ENCODE peak calls at places on chromosomes 5 and 9, in nine cellular contexts. One of them, this sample, is unnamed.

GRCh38 chr9:33921967-33922895 is 105.3 kb downstream of the UBE2R2 start:
- DNase-seq in iPS DF 19.7: no peak
- DNase-seq in D341Med: peak; percentile 75
- DNase-seq in DMS153: no peak
- DNase-seq in AG04449: no peak
- DNase-seq in NCI-H460: no peak
- DNase-seq in brain microvascular endothelial cell: peak; percentile 28
- DNase-seq in AG04450: no peak
- DNase-seq in HS-5: no peak
- DNase-seq in this sample: peak; percentile 58

GRCh38 chr9:113556877-113557593 is 93.5 kb downstream of the RGS3 start:
- DNase-seq in iPS DF 19.7: no peak
- DNase-seq in D341Med: no peak
- DNase-seq in DMS153: no peak
- DNase-seq in AG04449: no peak
- DNase-seq in NCI-H460: no peak
- DNase-seq in brain microvascular endothelial cell: no peak
- DNase-seq in AG04450: no peak
- DNase-seq in HS-5: no peak
- DNase-seq in this sample: peak; percentile 66

GRCh38 chr5:143893638-143894037 is 81.7 kb downstream of the HMHB1 start:
- DNase-seq in iPS DF 19.7: no peak
- DNase-seq in D341Med: no peak
- DNase-seq in DMS153: no peak
- DNase-seq in AG04449: no peak
- DNase-seq in NCI-H460: no peak
- DNase-seq in brain microvascular endothelial cell: no peak
- DNase-seq in AG04450: no peak
- DNase-seq in HS-5: no peak
- DNase-seq in this sample: no peak

GRCh38 chr9:19049872-19050636 is 827 bp downstream of the RRAGA start:
- DNase-seq in iPS DF 19.7: no peak
- DNase-seq in D341Med: peak; percentile 34
- DNase-seq in DMS153: peak; percentile 8
- DNase-seq in AG04449: no peak
- DNase-seq in NCI-H460: no peak
- DNase-seq in brain microvascular endothelial cell: peak; percentile 27
- DNase-seq in AG04450: no peak
- DNase-seq in HS-5: no peak
- DNase-seq in this sample: peak; percentile 66

GRCh38 chr9:105637787-105638395 is 24.4 kb upstream of the TAL2 start:
- DNase-seq in iPS DF 19.7: no peak
- DNase-seq in D341Med: no peak
- DNase-seq in DMS153: no peak
- DNase-seq in AG04449: no peak
- DNase-seq in NCI-H460: no peak
- DNase-seq in brain microvascular endothelial cell: no peak
- DNase-seq in AG04450: no peak
- DNase-seq in HS-5: no peak
- DNase-seq in this sample: peak; percentile 16

GRCh38 chr5:2519153-2519552 is 232.3 kb downstream of the IRX2 start:
- DNase-seq in iPS DF 19.7: no peak
- DNase-seq in D341Med: no peak
- DNase-seq in DMS153: no peak
- DNase-seq in AG04449: no peak
- DNase-seq in NCI-H460: no peak
- DNase-seq in brain microvascular endothelial cell: no peak
- DNase-seq in AG04450: no peak
- DNase-seq in HS-5: no peak
- DNase-seq in this sample: no peak

GRCh38 chr9:13083973-13084528 is 195.4 kb downstream of the MPDZ start:
- DNase-seq in iPS DF 19.7: no peak
- DNase-seq in D341Med: no peak
- DNase-seq in DMS153: no peak
- DNase-seq in AG04449: peak; percentile 17
- DNase-seq in NCI-H460: no peak
- DNase-seq in brain microvascular endothelial cell: peak; percentile 10
- DNase-seq in AG04450: peak; percentile 6
- DNase-seq in HS-5: peak; percentile 15
- DNase-seq in this sample: peak; percentile 66

GRCh38 chr5:159183247-159183646 is 26.1 kb downstream of the RNF145 start:
- DNase-seq in iPS DF 19.7: no peak
- DNase-seq in D341Med: no peak
- DNase-seq in DMS153: no peak
- DNase-seq in AG04449: no peak
- DNase-seq in NCI-H460: no peak
- DNase-seq in brain microvascular endothelial cell: no peak
- DNase-seq in AG04450: no peak
- DNase-seq in HS-5: no peak
- DNase-seq in this sample: no peak

GRCh38 chr5:101292199-101292598 is 389.1 kb upstream of the ST8SIA4 start:
- DNase-seq in iPS DF 19.7: no peak
- DNase-seq in D341Med: no peak
- DNase-seq in DMS153: peak; percentile 39
- DNase-seq in AG04449: no peak
- DNase-seq in NCI-H460: no peak
- DNase-seq in brain microvascular endothelial cell: no peak
- DNase-seq in AG04450: no peak
- DNase-seq in HS-5: no peak
- DNase-seq in this sample: no peak

GRCh38 chr5:6431214-6432195 is 17.2 kb upstream of the UBE2QL1 start:
- DNase-seq in iPS DF 19.7: no peak
- DNase-seq in D341Med: no peak
- DNase-seq in DMS153: no peak
- DNase-seq in AG04449: no peak
- DNase-seq in NCI-H460: no peak
- DNase-seq in brain microvascular endothelial cell: no peak
- DNase-seq in AG04450: no peak
- DNase-seq in HS-5: no peak
- DNase-seq in this sample: no peak

GRCh38 chr5:76670508-76670907 is 45.4 kb upstream of the F2R start:
- DNase-seq in iPS DF 19.7: no peak
- DNase-seq in D341Med: no peak
- DNase-seq in DMS153: no peak
- DNase-seq in AG04449: no peak
- DNase-seq in NCI-H460: no peak
- DNase-seq in brain microvascular endothelial cell: no peak
- DNase-seq in AG04450: no peak
- DNase-seq in HS-5: no peak
- DNase-seq in this sample: no peak

GRCh38 chr5:31531543-31531887 is 378 bp downstream of the DROSHA start:
- DNase-seq in iPS DF 19.7: no peak
- DNase-seq in D341Med: no peak
- DNase-seq in DMS153: no peak
- DNase-seq in AG04449: no peak
- DNase-seq in NCI-H460: no peak
- DNase-seq in brain microvascular endothelial cell: peak; percentile 7
- DNase-seq in AG04450: no peak
- DNase-seq in HS-5: no peak
- DNase-seq in this sample: peak; percentile 71

GRCh38 chr5:82405166-82405565 is 127.0 kb upstream of the RPS23 start:
- DNase-seq in iPS DF 19.7: no peak
- DNase-seq in D341Med: no peak
- DNase-seq in DMS153: no peak
- DNase-seq in AG04449: peak; percentile 82
- DNase-seq in NCI-H460: no peak
- DNase-seq in brain microvascular endothelial cell: peak; percentile 79
- DNase-seq in AG04450: no peak
- DNase-seq in HS-5: peak; percentile 45
- DNase-seq in this sample: peak; percentile 88

GRCh38 chr5:59712836-59713487 is 180.6 kb downstream of the PDE4D start:
- DNase-seq in iPS DF 19.7: peak; percentile 20
- DNase-seq in D341Med: no peak
- DNase-seq in DMS153: no peak
- DNase-seq in AG04449: no peak
- DNase-seq in NCI-H460: no peak
- DNase-seq in brain microvascular endothelial cell: no peak
- DNase-seq in AG04450: no peak
- DNase-seq in HS-5: no peak
- DNase-seq in this sample: no peak

GRCh38 chr5:112070022-112070421 is 313.0 kb upstream of the NREP start:
- DNase-seq in iPS DF 19.7: no peak
- DNase-seq in D341Med: no peak
- DNase-seq in DMS153: no peak
- DNase-seq in AG04449: no peak
- DNase-seq in NCI-H460: no peak
- DNase-seq in brain microvascular endothelial cell: no peak
- DNase-seq in AG04450: no peak
- DNase-seq in HS-5: no peak
- DNase-seq in this sample: no peak

GRCh38 chr5:97163360-97163764 is 19.7 kb downstream of the RIOK2 start:
- DNase-seq in iPS DF 19.7: no peak
- DNase-seq in D341Med: no peak
- DNase-seq in DMS153: no peak
- DNase-seq in AG04449: no peak
- DNase-seq in NCI-H460: no peak
- DNase-seq in brain microvascular endothelial cell: no peak
- DNase-seq in AG04450: no peak
- DNase-seq in HS-5: no peak
- DNase-seq in this sample: peak; percentile 42

GRCh38 chr5:96870094-96871021 is 5.9 kb upstream of the ERAP2 start:
- DNase-seq in iPS DF 19.7: no peak
- DNase-seq in D341Med: no peak
- DNase-seq in DMS153: no peak
- DNase-seq in AG04449: no peak
- DNase-seq in NCI-H460: no peak
- DNase-seq in brain microvascular endothelial cell: no peak
- DNase-seq in AG04450: no peak
- DNase-seq in HS-5: no peak
- DNase-seq in this sample: no peak

GRCh38 chr9:135037521-135038250 is 49.8 kb upstream of the OLFM1 start:
- DNase-seq in iPS DF 19.7: no peak
- DNase-seq in D341Med: no peak
- DNase-seq in DMS153: no peak
- DNase-seq in AG04449: no peak
- DNase-seq in NCI-H460: no peak
- DNase-seq in brain microvascular endothelial cell: no peak
- DNase-seq in AG04450: no peak
- DNase-seq in HS-5: no peak
- DNase-seq in this sample: no peak

GRCh38 chr5:157965040-157965439 is 106.1 kb upstream of the CLINT1 start:
- DNase-seq in iPS DF 19.7: peak; percentile 63
- DNase-seq in D341Med: no peak
- DNase-seq in DMS153: no peak
- DNase-seq in AG04449: no peak
- DNase-seq in NCI-H460: no peak
- DNase-seq in brain microvascular endothelial cell: no peak
- DNase-seq in AG04450: no peak
- DNase-seq in HS-5: no peak
- DNase-seq in this sample: no peak

GRCh38 chr5:97149689-97150088 is 7.3 kb upstream of the LIX1 start:
- DNase-seq in iPS DF 19.7: no peak
- DNase-seq in D341Med: no peak
- DNase-seq in DMS153: no peak
- DNase-seq in AG04449: no peak
- DNase-seq in NCI-H460: no peak
- DNase-seq in brain microvascular endothelial cell: no peak
- DNase-seq in AG04450: no peak
- DNase-seq in HS-5: no peak
- DNase-seq in this sample: no peak

GRCh38 chr9:36029765-36030528 is 6.8 kb upstream of the RECK start:
- DNase-seq in iPS DF 19.7: no peak
- DNase-seq in D341Med: no peak
- DNase-seq in DMS153: no peak
- DNase-seq in AG04449: peak; percentile 94
- DNase-seq in NCI-H460: peak; percentile 25
- DNase-seq in brain microvascular endothelial cell: peak; percentile 83
- DNase-seq in AG04450: peak; percentile 94
- DNase-seq in HS-5: peak; percentile 96
- DNase-seq in this sample: peak; percentile 97

GRCh38 chr5:14869286-14870164 is 2.1 kb downstream of the ANKH start:
- DNase-seq in iPS DF 19.7: no peak
- DNase-seq in D341Med: no peak
- DNase-seq in DMS153: no peak
- DNase-seq in AG04449: no peak
- DNase-seq in NCI-H460: no peak
- DNase-seq in brain microvascular endothelial cell: no peak
- DNase-seq in AG04450: no peak
- DNase-seq in HS-5: no peak
- DNase-seq in this sample: peak; percentile 18

GRCh38 chr9:93139365-93140182 is 5.5 kb upstream of the NINJ1 start:
- DNase-seq in iPS DF 19.7: no peak
- DNase-seq in D341Med: no peak
- DNase-seq in DMS153: no peak
- DNase-seq in AG04449: no peak
- DNase-seq in NCI-H460: no peak
- DNase-seq in brain microvascular endothelial cell: no peak
- DNase-seq in AG04450: no peak
- DNase-seq in HS-5: no peak
- DNase-seq in this sample: no peak

GRCh38 chr5:150409638-150410523 is 2.8 kb downstream of the CD74 start:
- DNase-seq in iPS DF 19.7: peak; percentile 88
- DNase-seq in D341Med: peak; percentile 92
- DNase-seq in DMS153: peak; percentile 49
- DNase-seq in AG04449: no peak
- DNase-seq in NCI-H460: peak; percentile 93
- DNase-seq in brain microvascular endothelial cell: peak; percentile 86
- DNase-seq in AG04450: peak; percentile 55
- DNase-seq in HS-5: peak; percentile 60
- DNase-seq in this sample: peak; percentile 91

GRCh38 chr9:102295188-102295587 is 556.7 kb upstream of the GRIN3A start:
- DNase-seq in iPS DF 19.7: no peak
- DNase-seq in D341Med: no peak
- DNase-seq in DMS153: no peak
- DNase-seq in AG04449: no peak
- DNase-seq in NCI-H460: no peak
- DNase-seq in brain microvascular endothelial cell: no peak
- DNase-seq in AG04450: no peak
- DNase-seq in HS-5: no peak
- DNase-seq in this sample: no peak

GRCh38 chr9:110143969-110144545 is 63.9 kb downstream of the C9orf152 start:
- DNase-seq in iPS DF 19.7: no peak
- DNase-seq in D341Med: no peak
- DNase-seq in DMS153: peak; percentile 24
- DNase-seq in AG04449: no peak
- DNase-seq in NCI-H460: no peak
- DNase-seq in brain microvascular endothelial cell: no peak
- DNase-seq in AG04450: no peak
- DNase-seq in HS-5: no peak
- DNase-seq in this sample: no peak

This sample was measured in GM23248.